ENCODE peak calls at places on chromosomes 1 and 21, in six cellular contexts. J is GM12864, K is T-helper 9 cell, D is NCI-H2029, B is EL, E is T-cell. F is an unnamed sample.

GRCh38 chr1:36400514-36400824 is 2.8 kb upstream of the LSM10 start:
- DNase-seq in D (no peak), E (no peak), B (no peak), K (no peak), J (no peak), F (no peak)

GRCh38 chr1:203135636-203136305 is 8.2 kb downstream of the ADORA1 start:
- DNase-seq in J (no peak), E (no peak), D (no peak), K (no peak), B (peak), F (no peak)

GRCh38 chr1:234716907-234717375 is 107.0 kb upstream of the IRF2BP2 start:
- DNase-seq in E (no peak), B (no peak), D (peak), K (no peak), J (no peak), F (no peak)

GRCh38 chr1:203765029-203765837 is at the start of gene LAX1:
- DNase-seq in E (peak), D (no peak), K (peak), J (peak), B (no peak), F (peak)

GRCh38 chr1:44049839-44050238 is 18.6 kb upstream of the SLC6A9 start:
- DNase-seq in J (no peak), K (no peak), B (peak), E (no peak), D (no peak), F (no peak)

GRCh38 chr21:34688715-34689114 is 19.9 kb downstream of the CLIC6 start:
- DNase-seq in D (no peak), J (no peak), K (no peak), E (no peak), B (no peak), F (no peak)

GRCh38 chr21:36768496-36768895 is 69.6 kb downstream of the SIM2 start:
- DNase-seq in B (no peak), D (no peak), K (no peak), J (no peak), E (no peak), F (no peak)

GRCh38 chr1:86339421-86339820 is 56.7 kb downstream of the ODF2L start:
- DNase-seq in K (no peak), D (no peak), E (no peak), B (no peak), J (no peak), F (no peak)

F was measured in dermis microvascular lymphatic vessel endothelial cell.